ENCODE peak calls at places on chromosomes 4 and X, in five cellular contexts. One of them, this sample, is unnamed.

GRCh38 chr4:8652181-8653078 is 59.9 kb downstream of the CPZ start:
- DNase-seq in T-helper 2 cell: no peak
- DNase-seq in NT2/D1: no peak
- DNase-seq in AG20443: no peak
- DNase-seq in stimulated activated naive CD8-positive, alpha-beta T cell treated with anti-CD3 and anti-CD28 coated beads, Interleukin-15, Interleukin-2, amounts not matched to agents 100 U/mL and 50 U/mL, for 24 hours: no peak
- DNase-seq in this sample: no peak

GRCh38 chrX:149453911-149454820 is 50.9 kb downstream of the IDS start:
- DNase-seq in stimulated activated naive CD8-positive, alpha-beta T cell treated with anti-CD3 and anti-CD28 coated beads, Interleukin-15, Interleukin-2, amounts not matched to agents 100 U/mL and 50 U/mL, for 24 hours: no peak
- DNase-seq in T-helper 2 cell: no peak
- DNase-seq in NT2/D1: no peak
- DNase-seq in AG20443: no peak
- DNase-seq in this sample: no peak

GRCh38 chrX:135981010-135981409 is 4.2 kb upstream of the SLC9A6 start:
- DNase-seq in stimulated activated naive CD8-positive, alpha-beta T cell treated with anti-CD3 and anti-CD28 coated beads, Interleukin-15, Interleukin-2, amounts not matched to agents 100 U/mL and 50 U/mL, for 24 hours: no peak
- DNase-seq in AG20443: no peak
- DNase-seq in NT2/D1: no peak
- DNase-seq in T-helper 2 cell: no peak
- DNase-seq in this sample: no peak

GRCh38 chr4:152719856-152720556 is 40.2 kb upstream of the TMEM154 start:
- DNase-seq in AG20443: no peak
- DNase-seq in T-helper 2 cell: no peak
- DNase-seq in NT2/D1: no peak
- DNase-seq in stimulated activated naive CD8-positive, alpha-beta T cell treated with anti-CD3 and anti-CD28 coated beads, Interleukin-15, Interleukin-2, amounts not matched to agents 100 U/mL and 50 U/mL, for 24 hours: no peak
- DNase-seq in this sample: no peak

GRCh38 chr4:104493071-104493831 is 1.4 kb downstream of the CXXC4 start:
- DNase-seq in T-helper 2 cell: no peak
- DNase-seq in NT2/D1: no peak
- DNase-seq in AG20443: no peak
- DNase-seq in stimulated activated naive CD8-positive, alpha-beta T cell treated with anti-CD3 and anti-CD28 coated beads, Interleukin-15, Interleukin-2, amounts not matched to agents 100 U/mL and 50 U/mL, for 24 hours: no peak
- DNase-seq in this sample: no peak

GRCh38 chr4:88341227-88342192 is 37.1 kb upstream of the HERC6 start:
- DNase-seq in stimulated activated naive CD8-positive, alpha-beta T cell treated with anti-CD3 and anti-CD28 coated beads, Interleukin-15, Interleukin-2, amounts not matched to agents 100 U/mL and 50 U/mL, for 24 hours: no peak
- DNase-seq in AG20443: peak
- DNase-seq in NT2/D1: no peak
- DNase-seq in T-helper 2 cell: no peak
- DNase-seq in this sample: peak

GRCh38 chr4:65450899-65451298 is 219.4 kb downstream of the EPHA5 start:
- DNase-seq in stimulated activated naive CD8-positive, alpha-beta T cell treated with anti-CD3 and anti-CD28 coated beads, Interleukin-15, Interleukin-2, amounts not matched to agents 100 U/mL and 50 U/mL, for 24 hours: no peak
- DNase-seq in AG20443: no peak
- DNase-seq in NT2/D1: no peak
- DNase-seq in T-helper 2 cell: no peak
- DNase-seq in this sample: no peak

GRCh38 chrX:114924846-114925245 is 92.6 kb downstream of the IL13RA2 start:
- DNase-seq in T-helper 2 cell: no peak
- DNase-seq in stimulated activated naive CD8-positive, alpha-beta T cell treated with anti-CD3 and anti-CD28 coated beads, Interleukin-15, Interleukin-2, amounts not matched to agents 100 U/mL and 50 U/mL, for 24 hours: no peak
- DNase-seq in NT2/D1: peak
- DNase-seq in AG20443: peak
- DNase-seq in this sample: peak

GRCh38 chr4:61204353-61204752 is 4.2 kb downstream of the ADGRL3 start:
- DNase-seq in stimulated activated naive CD8-positive, alpha-beta T cell treated with anti-CD3 and anti-CD28 coated beads, Interleukin-15, Interleukin-2, amounts not matched to agents 100 U/mL and 50 U/mL, for 24 hours: no peak
- DNase-seq in NT2/D1: no peak
- DNase-seq in T-helper 2 cell: no peak
- DNase-seq in AG20443: peak
- DNase-seq in this sample: peak

GRCh38 chr4:40003986-40004385 is 26.3 kb upstream of the PDS5A start:
- DNase-seq in T-helper 2 cell: no peak
- DNase-seq in NT2/D1: no peak
- DNase-seq in AG20443: peak
- DNase-seq in stimulated activated naive CD8-positive, alpha-beta T cell treated with anti-CD3 and anti-CD28 coated beads, Interleukin-15, Interleukin-2, amounts not matched to agents 100 U/mL and 50 U/mL, for 24 hours: no peak
- DNase-seq in this sample: peak

GRCh38 chr4:1082215-1083182 is 30.9 kb downstream of the RNF212 start:
- DNase-seq in T-helper 2 cell: no peak
- DNase-seq in stimulated activated naive CD8-positive, alpha-beta T cell treated with anti-CD3 and anti-CD28 coated beads, Interleukin-15, Interleukin-2, amounts not matched to agents 100 U/mL and 50 U/mL, for 24 hours: no peak
- DNase-seq in AG20443: peak
- DNase-seq in NT2/D1: no peak
- DNase-seq in this sample: peak

GRCh38 chr4:13539721-13540445 is 4.4 kb downstream of the NKX3-2 start:
- DNase-seq in T-helper 2 cell: no peak
- DNase-seq in AG20443: no peak
- DNase-seq in NT2/D1: no peak
- DNase-seq in stimulated activated naive CD8-positive, alpha-beta T cell treated with anti-CD3 and anti-CD28 coated beads, Interleukin-15, Interleukin-2, amounts not matched to agents 100 U/mL and 50 U/mL, for 24 hours: no peak
- DNase-seq in this sample: no peak

GRCh38 chr4:184924516-184924915 is 93.8 kb upstream of the HELT start:
- DNase-seq in AG20443: no peak
- DNase-seq in T-helper 2 cell: no peak
- DNase-seq in NT2/D1: no peak
- DNase-seq in stimulated activated naive CD8-positive, alpha-beta T cell treated with anti-CD3 and anti-CD28 coated beads, Interleukin-15, Interleukin-2, amounts not matched to agents 100 U/mL and 50 U/mL, for 24 hours: no peak
- DNase-seq in this sample: no peak

GRCh38 chr4:107442538-107443083 is 277.4 kb downstream of the PAPSS1 start:
- DNase-seq in NT2/D1: no peak
- DNase-seq in T-helper 2 cell: no peak
- DNase-seq in stimulated activated naive CD8-positive, alpha-beta T cell treated with anti-CD3 and anti-CD28 coated beads, Interleukin-15, Interleukin-2, amounts not matched to agents 100 U/mL and 50 U/mL, for 24 hours: no peak
- DNase-seq in AG20443: no peak
- DNase-seq in this sample: no peak

GRCh38 chrX:88660836-88661235 is 86.2 kb upstream of the CPXCR1 start:
- DNase-seq in AG20443: no peak
- DNase-seq in stimulated activated naive CD8-positive, alpha-beta T cell treated with anti-CD3 and anti-CD28 coated beads, Interleukin-15, Interleukin-2, amounts not matched to agents 100 U/mL and 50 U/mL, for 24 hours: no peak
- DNase-seq in T-helper 2 cell: no peak
- DNase-seq in NT2/D1: no peak
- DNase-seq in this sample: no peak

GRCh38 chr4:3045500-3045850 is 28.9 kb downstream of the HTT-AS start:
- DNase-seq in stimulated activated naive CD8-positive, alpha-beta T cell treated with anti-CD3 and anti-CD28 coated beads, Interleukin-15, Interleukin-2, amounts not matched to agents 100 U/mL and 50 U/mL, for 24 hours: peak
- DNase-seq in AG20443: no peak
- DNase-seq in NT2/D1: no peak
- DNase-seq in T-helper 2 cell: no peak
- DNase-seq in this sample: no peak

GRCh38 chr4:3201718-3202702 is 46.9 kb upstream of the MSANTD1 start:
- DNase-seq in stimulated activated naive CD8-positive, alpha-beta T cell treated with anti-CD3 and anti-CD28 coated beads, Interleukin-15, Interleukin-2, amounts not matched to agents 100 U/mL and 50 U/mL, for 24 hours: peak
- DNase-seq in AG20443: no peak
- DNase-seq in NT2/D1: no peak
- DNase-seq in T-helper 2 cell: peak
- DNase-seq in this sample: no peak

GRCh38 chr4:185792384-185793146 is 19.4 kb downstream of the SORBS2 start:
- DNase-seq in AG20443: peak
- DNase-seq in stimulated activated naive CD8-positive, alpha-beta T cell treated with anti-CD3 and anti-CD28 coated beads, Interleukin-15, Interleukin-2, amounts not matched to agents 100 U/mL and 50 U/mL, for 24 hours: no peak
- DNase-seq in T-helper 2 cell: no peak
- DNase-seq in NT2/D1: no peak
- DNase-seq in this sample: peak

GRCh38 chr4:15488658-15489470 is 19.2 kb downstream of the CC2D2A start:
- DNase-seq in NT2/D1: no peak
- DNase-seq in stimulated activated naive CD8-positive, alpha-beta T cell treated with anti-CD3 and anti-CD28 coated beads, Interleukin-15, Interleukin-2, amounts not matched to agents 100 U/mL and 50 U/mL, for 24 hours: no peak
- DNase-seq in T-helper 2 cell: no peak
- DNase-seq in AG20443: no peak
- DNase-seq in this sample: peak

GRCh38 chr4:149785686-149786431 is 29.8 kb downstream of the IQCM start:
- DNase-seq in AG20443: peak
- DNase-seq in NT2/D1: peak
- DNase-seq in stimulated activated naive CD8-positive, alpha-beta T cell treated with anti-CD3 and anti-CD28 coated beads, Interleukin-15, Interleukin-2, amounts not matched to agents 100 U/mL and 50 U/mL, for 24 hours: no peak
- DNase-seq in T-helper 2 cell: no peak
- DNase-seq in this sample: no peak

GRCh38 chr4:154416183-154416543 is 75.4 kb downstream of the DCHS2 start:
- DNase-seq in stimulated activated naive CD8-positive, alpha-beta T cell treated with anti-CD3 and anti-CD28 coated beads, Interleukin-15, Interleukin-2, amounts not matched to agents 100 U/mL and 50 U/mL, for 24 hours: no peak
- DNase-seq in T-helper 2 cell: no peak
- DNase-seq in NT2/D1: peak
- DNase-seq in AG20443: no peak
- DNase-seq in this sample: no peak

GRCh38 chrX:57977992-57978391 is 67.7 kb upstream of the ZXDA start:
- DNase-seq in NT2/D1: no peak
- DNase-seq in AG20443: no peak
- DNase-seq in T-helper 2 cell: no peak
- DNase-seq in stimulated activated naive CD8-positive, alpha-beta T cell treated with anti-CD3 and anti-CD28 coated beads, Interleukin-15, Interleukin-2, amounts not matched to agents 100 U/mL and 50 U/mL, for 24 hours: no peak
- DNase-seq in this sample: no peak

GRCh38 chrX:123087326-123087725 is 96.8 kb upstream of the GRIA3 start:
- DNase-seq in T-helper 2 cell: no peak
- DNase-seq in NT2/D1: no peak
- DNase-seq in AG20443: peak
- DNase-seq in stimulated activated naive CD8-positive, alpha-beta T cell treated with anti-CD3 and anti-CD28 coated beads, Interleukin-15, Interleukin-2, amounts not matched to agents 100 U/mL and 50 U/mL, for 24 hours: no peak
- DNase-seq in this sample: no peak

GRCh38 chr4:676871-677235 is 2.5 kb downstream of the MYL5 start:
- DNase-seq in T-helper 2 cell: no peak
- DNase-seq in stimulated activated naive CD8-positive, alpha-beta T cell treated with anti-CD3 and anti-CD28 coated beads, Interleukin-15, Interleukin-2, amounts not matched to agents 100 U/mL and 50 U/mL, for 24 hours: no peak
- DNase-seq in AG20443: no peak
- DNase-seq in NT2/D1: no peak
- DNase-seq in this sample: no peak

GRCh38 chr4:143713556-143714289 is 13.2 kb upstream of the FREM3 start:
- DNase-seq in T-helper 2 cell: no peak
- DNase-seq in stimulated activated naive CD8-positive, alpha-beta T cell treated with anti-CD3 and anti-CD28 coated beads, Interleukin-15, Interleukin-2, amounts not matched to agents 100 U/mL and 50 U/mL, for 24 hours: no peak
- DNase-seq in AG20443: no peak
- DNase-seq in NT2/D1: no peak
- DNase-seq in this sample: no peak

GRCh38 chr4:154082760-154083530 is 294.1 kb upstream of the SFRP2 start:
- DNase-seq in NT2/D1: peak
- DNase-seq in AG20443: peak
- DNase-seq in stimulated activated naive CD8-positive, alpha-beta T cell treated with anti-CD3 and anti-CD28 coated beads, Interleukin-15, Interleukin-2, amounts not matched to agents 100 U/mL and 50 U/mL, for 24 hours: peak
- DNase-seq in T-helper 2 cell: no peak
- DNase-seq in this sample: no peak

GRCh38 chr4:86019906-86020305 is 339.9 kb downstream of the MAPK10 start:
- DNase-seq in NT2/D1: no peak
- DNase-seq in stimulated activated naive CD8-positive, alpha-beta T cell treated with anti-CD3 and anti-CD28 coated beads, Interleukin-15, Interleukin-2, amounts not matched to agents 100 U/mL and 50 U/mL, for 24 hours: no peak
- DNase-seq in AG20443: no peak
- DNase-seq in T-helper 2 cell: no peak
- DNase-seq in this sample: no peak

GRCh38 chr4:18049446-18049845 is 27.9 kb upstream of the LCORL start:
- DNase-seq in NT2/D1: no peak
- DNase-seq in stimulated activated naive CD8-positive, alpha-beta T cell treated with anti-CD3 and anti-CD28 coated beads, Interleukin-15, Interleukin-2, amounts not matched to agents 100 U/mL and 50 U/mL, for 24 hours: no peak
- DNase-seq in AG20443: no peak
- DNase-seq in T-helper 2 cell: no peak
- DNase-seq in this sample: no peak

GRCh38 chrX:46204721-46205422 is 340.3 kb downstream of the ZNF674 start:
- DNase-seq in NT2/D1: no peak
- DNase-seq in stimulated activated naive CD8-positive, alpha-beta T cell treated with anti-CD3 and anti-CD28 coated beads, Interleukin-15, Interleukin-2, amounts not matched to agents 100 U/mL and 50 U/mL, for 24 hours: no peak
- DNase-seq in AG20443: no peak
- DNase-seq in T-helper 2 cell: no peak
- DNase-seq in this sample: no peak

GRCh38 chr4:102447413-102447812 is 53.7 kb upstream of the NFKB1 start:
- DNase-seq in NT2/D1: no peak
- DNase-seq in T-helper 2 cell: no peak
- DNase-seq in stimulated activated naive CD8-positive, alpha-beta T cell treated with anti-CD3 and anti-CD28 coated beads, Interleukin-15, Interleukin-2, amounts not matched to agents 100 U/mL and 50 U/mL, for 24 hours: no peak
- DNase-seq in AG20443: no peak
- DNase-seq in this sample: no peak

GRCh38 chr4:103306870-103307345 is 108.8 kb upstream of the CENPE start:
- DNase-seq in T-helper 2 cell: no peak
- DNase-seq in stimulated activated naive CD8-positive, alpha-beta T cell treated with anti-CD3 and anti-CD28 coated beads, Interleukin-15, Interleukin-2, amounts not matched to agents 100 U/mL and 50 U/mL, for 24 hours: no peak
- DNase-seq in AG20443: peak
- DNase-seq in NT2/D1: peak
- DNase-seq in this sample: no peak

GRCh38 chrX:39950035-39950688 is 147.6 kb downstream of the BCOR start:
- DNase-seq in stimulated activated naive CD8-positive, alpha-beta T cell treated with anti-CD3 and anti-CD28 coated beads, Interleukin-15, Interleukin-2, amounts not matched to agents 100 U/mL and 50 U/mL, for 24 hours: no peak
- DNase-seq in NT2/D1: no peak
- DNase-seq in T-helper 2 cell: no peak
- DNase-seq in AG20443: peak
- DNase-seq in this sample: no peak

GRCh38 chr4:52873191-52873590 is 11.1 kb downstream of the RASL11B start:
- DNase-seq in NT2/D1: no peak
- DNase-seq in stimulated activated naive CD8-positive, alpha-beta T cell treated with anti-CD3 and anti-CD28 coated beads, Interleukin-15, Interleukin-2, amounts not matched to agents 100 U/mL and 50 U/mL, for 24 hours: no peak
- DNase-seq in T-helper 2 cell: no peak
- DNase-seq in AG20443: no peak
- DNase-seq in this sample: no peak

GRCh38 chr4:56958111-56958517 is 19.3 kb downstream of the NOA1 start:
- DNase-seq in AG20443: peak
- DNase-seq in stimulated activated naive CD8-positive, alpha-beta T cell treated with anti-CD3 and anti-CD28 coated beads, Interleukin-15, Interleukin-2, amounts not matched to agents 100 U/mL and 50 U/mL, for 24 hours: no peak
- DNase-seq in T-helper 2 cell: no peak
- DNase-seq in NT2/D1: no peak
- DNase-seq in this sample: peak

GRCh38 chr4:144572660-144573059 is 73.3 kb upstream of the HHIP start:
- DNase-seq in T-helper 2 cell: no peak
- DNase-seq in stimulated activated naive CD8-positive, alpha-beta T cell treated with anti-CD3 and anti-CD28 coated beads, Interleukin-15, Interleukin-2, amounts not matched to agents 100 U/mL and 50 U/mL, for 24 hours: no peak
- DNase-seq in AG20443: no peak
- DNase-seq in NT2/D1: no peak
- DNase-seq in this sample: no peak

GRCh38 chrX:40147399-40148188 is 49.8 kb upstream of the BCOR start:
- DNase-seq in stimulated activated naive CD8-positive, alpha-beta T cell treated with anti-CD3 and anti-CD28 coated beads, Interleukin-15, Interleukin-2, amounts not matched to agents 100 U/mL and 50 U/mL, for 24 hours: no peak
- DNase-seq in T-helper 2 cell: no peak
- DNase-seq in AG20443: no peak
- DNase-seq in NT2/D1: no peak
- DNase-seq in this sample: no peak

GRCh38 chr4:5572751-5573150 is 135.6 kb downstream of the EVC2 start:
- DNase-seq in AG20443: no peak
- DNase-seq in stimulated activated naive CD8-positive, alpha-beta T cell treated with anti-CD3 and anti-CD28 coated beads, Interleukin-15, Interleukin-2, amounts not matched to agents 100 U/mL and 50 U/mL, for 24 hours: no peak
- DNase-seq in T-helper 2 cell: no peak
- DNase-seq in NT2/D1: no peak
- DNase-seq in this sample: no peak

GRCh38 chrX:12370444-12371089 is 232.3 kb downstream of the FRMPD4 start:
- DNase-seq in T-helper 2 cell: no peak
- DNase-seq in NT2/D1: no peak
- DNase-seq in stimulated activated naive CD8-positive, alpha-beta T cell treated with anti-CD3 and anti-CD28 coated beads, Interleukin-15, Interleukin-2, amounts not matched to agents 100 U/mL and 50 U/mL, for 24 hours: no peak
- DNase-seq in AG20443: peak
- DNase-seq in this sample: peak

This sample was measured in AG08396.